ENCODE peak calls at places on chromosome 4, in four cellular contexts. X, M, I and K are unnamed samples. For H3K4me1, the result is how much of the 10 kb centered on the place peaks cover.

GRCh38 chr4:77819409-77819835 is 254 bp upstream of the CNOT6L start:
- DNase-seq in X (peak), M (peak), I (no peak), K (peak)

GRCh38 chr4:99763635-99764101 is 53.0 kb upstream of the DAPP1 start:
- DNase-seq in X (peak), M (no peak), I (no peak), K (no peak)

GRCh38 chr4:81724925-81725329 is 253.2 kb upstream of the RASGEF1B start:
- DNase-seq in X (peak), M (no peak), I (peak), K (peak)

GRCh38 chr4:4327652-4328121 is 37.6 kb downstream of the ZBTB49 start:
- DNase-seq in X (peak), M (peak), I (peak), K (peak)

GRCh38 chr4:109410776-109411175 is 22.8 kb upstream of the SEC24B start:
- DNase-seq in X (no peak), M (peak), I (no peak), K (no peak)

GRCh38 chr4:137156807-137157206 is 375.5 kb downstream of the PCDH18 start:
- DNase-seq in X (no peak), M (no peak), I (no peak), K (no peak)

GRCh38 chr4:176274441-176274840 is 5.4 kb upstream of the ASB5 start:
- DNase-seq in X (no peak), M (no peak), I (no peak), K (no peak)

GRCh38 chr4:26215725-26216124 is 105.1 kb upstream of the RBPJ start:
- DNase-seq in X (no peak), M (no peak), I (no peak), K (no peak)

GRCh38 chr4:16026155-16026761 is 57.6 kb downstream of the PROM1 start:
- DNase-seq in X (no peak), M (peak), I (no peak), K (no peak)

GRCh38 chr4:25861422-25861926 is 1.3 kb downstream of the SEL1L3 start:
- DNase-seq in X (no peak), M (no peak), I (no peak), K (no peak)

GRCh38 chr4:8558080-8558960 is 21.9 kb upstream of the GPR78 start:
- DNase-seq in X (no peak), M (no peak), I (no peak), K (peak)

GRCh38 chr4:41061482-41062185 is 152.7 kb downstream of the APBB2 start:
- DNase-seq in X (no peak), M (no peak), I (no peak), K (no peak)

GRCh38 chr4:20895988-20896387 is 195.7 kb downstream of the PACRGL start:
- DNase-seq in X (no peak), M (no peak), I (no peak), K (no peak)

GRCh38 chr4:108118505-108118904 is 50.2 kb downstream of the LEF1 start:
- DNase-seq in X (no peak), M (no peak), I (no peak), K (no peak)

GRCh38 chr4:92433272-92433758 is 129.5 kb downstream of the GRID2 start:
- DNase-seq in X (no peak), M (peak), I (no peak), K (no peak)

GRCh38 chr4:122997463-122998101 is 75.2 kb upstream of the NUDT6 start:
- DNase-seq in X (no peak), M (no peak), I (no peak), K (no peak)

GRCh38 chr4:89101256-89102161 is 9.8 kb upstream of the TIGD2 start:
- DNase-seq in X (no peak), M (no peak), I (no peak), K (peak)

GRCh38 chr4:177761692-177762091 is 319.5 kb upstream of the AGA start:
- DNase-seq in X (no peak), M (no peak), I (no peak), K (no peak)

DNA sequence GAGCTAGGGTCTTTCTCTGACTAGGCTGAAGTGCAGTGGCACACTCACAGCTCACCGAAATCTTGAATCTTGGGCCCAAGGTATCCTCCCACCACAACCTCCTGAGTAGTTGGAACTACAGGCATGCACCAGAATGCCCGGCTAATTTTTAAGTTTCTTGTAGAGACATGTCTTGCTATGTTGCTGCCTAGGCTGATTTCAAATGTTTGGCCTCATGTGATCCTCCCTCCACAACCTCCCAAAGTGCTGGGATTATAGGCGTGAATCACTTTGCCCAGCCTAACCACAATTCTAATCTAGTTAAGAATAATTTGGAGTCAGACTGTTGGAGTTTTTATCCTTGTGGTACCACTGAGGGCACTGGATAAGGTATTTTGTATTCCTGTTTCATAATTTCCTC is 317.5 kb upstream of the AGA start:
- DNase-seq in X (no peak), M (no peak), I (no peak), K (no peak)
- H3K4me1 ChIP-seq in X (under half), M (under half), I (under half), K (under half)

DNA sequence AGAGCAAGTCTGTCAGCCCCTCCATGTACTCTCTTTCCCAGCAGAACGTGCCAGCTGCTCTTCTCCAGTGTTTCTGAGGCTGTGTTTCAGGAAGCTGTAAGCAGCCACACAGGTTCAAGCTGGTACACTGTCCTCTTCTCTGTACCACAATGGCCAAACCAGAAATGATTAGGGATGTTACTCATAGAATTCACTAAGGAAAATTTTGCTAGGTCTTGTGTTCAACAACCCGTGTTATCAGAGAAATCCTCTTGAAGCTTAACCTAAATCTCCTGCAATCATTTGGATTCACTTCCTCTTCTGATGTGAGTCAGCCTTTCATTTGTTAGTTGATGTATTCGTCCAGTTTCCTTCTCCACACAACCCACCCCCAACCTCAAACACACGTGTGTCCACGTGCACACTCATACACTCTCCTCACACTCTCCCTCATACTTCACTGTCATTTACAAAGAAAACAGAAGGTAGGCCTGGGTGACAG is 63.3 kb downstream of the DCUN1D4 start:
- DNase-seq in X (no peak), M (no peak), I (no peak), K (no peak)
- TF ChIP-seq POLR2AphosphoS5 in X (no peak), M (no peak), I (no peak), K (no peak)

GRCh38 chr4:85368932-85369331 is 106.0 kb upstream of the ARHGAP24 start:
- DNase-seq in X (no peak), M (no peak), I (no peak), K (no peak)
- H3K27ac ChIP-seq in X (no peak), M (peak), I (no peak), K (peak)

DNA sequence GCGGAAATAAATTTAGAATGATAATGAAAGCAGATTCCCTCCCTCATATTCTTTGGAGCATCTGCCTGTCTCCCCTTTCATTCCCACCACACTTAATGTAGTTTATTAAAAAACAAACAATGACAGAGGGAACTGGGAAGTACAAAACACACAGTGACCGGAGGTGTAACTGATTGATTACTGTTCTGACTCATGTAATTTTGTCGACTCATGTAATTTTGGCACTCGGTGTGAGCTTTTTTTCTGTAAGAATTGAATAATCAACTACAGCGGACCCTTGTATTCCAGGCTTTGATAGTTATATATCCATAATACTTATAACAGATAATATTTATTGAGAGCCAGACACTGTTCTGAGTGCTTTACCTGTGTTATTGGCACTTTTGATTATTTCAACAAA is 110.4 kb downstream of the PALLD start:
- DNase-seq in X (no peak), M (no peak), I (no peak), K (no peak)
- H3K4me1 ChIP-seq in X (under half), M (under half), I (under half), K (under half)

GRCh38 chr4:184288451-184289178 is 70.9 kb upstream of the ENPP6 start:
- DNase-seq in X (peak), M (no peak), I (no peak), K (no peak)

GRCh38 chr4:184286346-184286745 is 68.7 kb upstream of the ENPP6 start:
- DNase-seq in X (no peak), M (no peak), I (no peak), K (no peak)

GRCh38 chr4:184284742-184285141 is 67.1 kb upstream of the ENPP6 start:
- DNase-seq in X (no peak), M (no peak), I (no peak), K (no peak)

GRCh38 chr4:184289179-184289535 is 71.5 kb upstream of the ENPP6 start:
- DNase-seq in X (no peak), M (no peak), I (no peak), K (no peak)

DNA sequence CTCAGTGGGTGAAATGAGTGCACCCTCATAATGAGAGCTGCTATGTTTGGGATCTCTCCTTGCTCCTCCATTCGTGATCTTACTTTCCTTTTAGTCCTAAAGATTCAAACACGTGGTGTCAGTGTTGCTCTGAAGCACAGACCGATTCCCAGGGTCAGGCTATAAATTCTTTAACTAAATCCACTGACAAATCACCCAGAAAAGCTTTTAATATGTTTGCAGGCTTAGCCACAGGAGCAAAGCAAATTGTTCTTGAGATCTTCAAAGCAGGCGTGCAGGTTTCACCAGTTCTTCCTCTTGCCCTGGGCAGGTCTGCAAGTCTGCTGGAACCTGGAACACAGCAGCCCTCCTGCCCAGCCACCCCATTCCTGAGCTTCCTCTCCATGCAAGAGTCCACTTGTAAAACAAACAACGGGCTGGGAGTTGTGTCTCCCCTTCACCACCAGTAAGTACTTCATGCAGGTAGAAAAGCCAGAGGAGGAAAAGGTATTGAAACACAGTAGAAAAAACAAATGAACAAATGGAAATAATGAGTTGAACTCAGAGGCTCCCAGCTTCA is 70.1 kb upstream of the ENPP6 start:
- DNase-seq in X (peak), M (peak), I (no peak), K (no peak)
- TF ChIP-seq POLR2AphosphoS5 in X (no peak), M (no peak), I (peak), K (no peak)

GRCh38 chr4:1793496-1793840 is 375 bp downstream of the FGFR3 start:
- DNase-seq in X (no peak), M (peak), I (no peak), K (no peak)
- H3K27ac ChIP-seq in X (peak), M (no peak), I (no peak), K (no peak)

DNA sequence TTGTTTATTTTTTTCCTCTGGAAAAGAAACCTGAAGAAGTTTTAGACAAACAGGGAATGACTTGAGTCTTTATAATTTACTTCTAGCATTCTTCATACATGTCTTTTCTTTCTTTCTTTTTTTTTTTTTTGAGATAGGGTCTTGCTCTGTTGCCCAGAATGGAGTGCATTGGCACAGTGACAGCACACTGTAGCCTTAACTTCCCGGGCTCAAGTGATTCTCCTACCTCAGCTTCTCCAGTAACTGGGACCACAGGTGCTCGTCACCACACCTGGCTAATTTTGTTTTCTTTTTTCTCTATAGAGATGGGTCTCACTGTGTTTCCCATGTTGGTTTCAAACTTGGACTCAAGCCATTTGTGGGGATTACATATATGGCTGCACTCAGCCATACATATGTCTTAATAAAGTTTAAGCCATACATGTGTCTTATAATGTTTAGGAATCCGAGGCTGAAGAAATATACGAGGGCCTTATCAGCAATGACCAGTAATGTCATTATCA is 71.8 kb downstream of the RAPGEF2 start:
- DNase-seq in X (no peak), M (no peak), I (no peak), K (no peak)
- H3K4me1 ChIP-seq in X (under half), M (half or more), I (half or more), K (under half)

GRCh38 chr4:150080875-150081274 is 2.6 kb downstream of the DCLK2 start:
- DNase-seq in X (no peak), M (no peak), I (no peak), K (no peak)

GRCh38 chr4:150080335-150080734 is 2.1 kb downstream of the DCLK2 start:
- DNase-seq in X (no peak), M (no peak), I (no peak), K (no peak)

GRCh38 chr4:150078996-150079581 is 844 bp downstream of the DCLK2 start:
- DNase-seq in X (peak), M (peak), I (peak), K (peak)

GRCh38 chr4:150082241-150082640 is 4.0 kb downstream of the DCLK2 start:
- DNase-seq in X (no peak), M (no peak), I (no peak), K (no peak)

DNA sequence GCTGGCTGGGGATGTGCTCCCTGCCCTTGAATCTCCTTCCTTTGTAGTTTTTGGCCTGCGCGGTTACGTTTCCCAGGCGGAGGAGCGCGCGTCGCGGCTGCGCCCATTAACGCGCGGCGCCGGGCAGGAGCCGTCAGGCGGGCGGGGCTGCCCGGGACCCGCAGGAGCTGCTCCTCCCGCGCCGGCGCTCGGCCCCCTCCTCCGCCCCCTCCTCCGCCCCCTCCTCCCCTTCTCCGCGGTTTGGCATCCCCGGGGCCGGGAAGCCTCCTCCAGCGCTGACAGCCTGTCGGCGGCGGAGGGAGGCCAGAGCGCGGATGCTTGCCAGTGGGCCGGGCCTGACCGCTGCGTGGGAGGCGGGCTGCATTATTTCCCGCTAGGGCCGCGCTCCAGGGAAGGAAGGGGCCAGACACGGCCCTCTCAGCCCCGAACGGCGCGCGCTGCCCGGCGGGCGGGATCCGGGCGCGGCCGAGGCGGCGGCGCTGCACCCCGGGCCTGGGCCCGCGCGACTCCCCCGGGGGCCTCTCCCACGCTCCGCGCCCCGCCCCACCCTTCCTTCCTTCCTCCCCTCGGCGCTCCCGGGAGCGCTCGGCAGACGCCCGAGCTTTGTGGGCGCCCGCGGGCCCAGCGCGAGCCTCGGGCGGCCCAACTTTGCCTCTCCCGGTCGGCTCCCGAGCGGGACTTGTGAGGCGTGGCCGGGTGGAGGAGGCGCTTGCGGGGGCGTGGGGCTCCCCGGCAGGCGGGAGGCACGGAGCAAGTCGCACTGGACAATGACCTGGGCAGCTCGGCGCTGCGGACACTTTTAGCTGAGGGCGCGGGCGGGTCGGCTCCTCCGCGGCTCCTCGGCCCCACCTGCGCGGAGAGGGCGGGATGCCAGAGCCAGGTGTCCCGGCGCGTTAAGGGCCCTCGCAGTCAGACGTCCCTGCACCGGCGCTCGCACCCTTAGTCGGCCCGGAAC is at the start of gene DCLK2:
- DNase-seq in X (peak), M (peak), I (peak), K (peak)
- TF ChIP-seq POLR2AphosphoS5 in X (no peak), M (no peak), I (peak), K (peak)

DNA sequence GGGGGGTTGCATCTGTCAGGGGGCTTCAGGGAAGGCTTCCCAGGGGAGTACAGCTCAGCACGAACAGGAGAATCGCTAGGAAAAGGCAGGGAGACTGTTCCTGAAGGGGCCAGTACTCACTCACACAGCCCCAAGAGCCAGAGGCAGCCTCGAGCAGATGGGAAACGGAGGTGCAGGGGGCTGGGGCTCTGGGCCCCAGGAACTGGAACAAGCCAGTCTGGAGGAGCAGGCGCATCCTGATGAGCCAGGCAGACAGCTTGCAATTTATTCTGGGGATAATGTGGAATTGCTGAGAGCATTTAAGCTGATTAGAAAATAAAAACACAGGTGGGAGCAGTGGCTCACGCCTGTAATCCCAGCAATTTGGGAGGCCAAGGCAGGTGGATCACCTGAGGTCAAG is 40.1 kb downstream of the CRMP1 start:
- DNase-seq in X (no peak), M (no peak), I (no peak), K (no peak)
- H3K27ac ChIP-seq in X (no peak), M (no peak), I (no peak), K (no peak)